ENCODE peak calls at places on chromosome 16, in five cellular contexts. Z is endodermal cell; I is ELF-1; K is CD4-positive, alpha-beta T cell; A is HFFc6. M is an unnamed sample.

GRCh38 chr16:72271841-72272240 is 99.9 kb upstream of the PMFBP1 start:
- DNase-seq in I (no peak), K (no peak), Z (no peak), A (no peak), M (no peak)

GRCh38 chr16:68031951-68032350 is 8.9 kb downstream of the DUS2 start:
- DNase-seq in Z (no peak), I (no peak), K (no peak), A (no peak), M (no peak)

GRCh38 chr16:4924593-4925378 is 12.2 kb downstream of the PPL start:
- DNase-seq in Z (peak; percentile 82), A (no peak), K (no peak), I (peak; percentile 91), M (peak; percentile 90)

GRCh38 chr16:49453983-49454382 is 80.4 kb downstream of the C16orf78 start:
- DNase-seq in I (no peak), Z (peak; percentile 44), K (no peak), A (no peak), M (peak; percentile 30)

GRCh38 chr16:50253511-50253903 is 12.8 kb upstream of the ADCY7 start:
- DNase-seq in Z (peak; percentile 49), K (no peak), A (no peak), I (no peak), M (no peak)

GRCh38 chr16:87235810-87236515 is 81.2 kb downstream of the C16orf95 start:
- DNase-seq in K (no peak), A (no peak), I (no peak), Z (peak; percentile 76), M (no peak)

GRCh38 chr16:76176153-76176552 is 101.0 kb upstream of the CNTNAP4 start:
- DNase-seq in I (no peak), A (no peak), K (no peak), Z (no peak), M (no peak)

GRCh38 chr16:14310519-14310991 is 239.4 kb downstream of the MRTFB start:
- DNase-seq in I (peak; percentile 45), K (no peak), A (no peak), Z (peak; percentile 81), M (no peak)

GRCh38 chr16:89359296-89360147 is 130.8 kb downstream of the ANKRD11 start:
- DNase-seq in I (no peak), A (no peak), K (no peak), Z (no peak), M (peak; percentile 37)

GRCh38 chr16:14098081-14098480 is 27.0 kb downstream of the MRTFB start:
- DNase-seq in A (peak; percentile 29), I (no peak), K (no peak), Z (no peak), M (no peak)

GRCh38 chr16:76385831-76386230 is 108.6 kb downstream of the CNTNAP4 start:
- DNase-seq in I (no peak), K (no peak), A (no peak), Z (no peak), M (no peak)

GRCh38 chr16:23863511-23864422 is 28.0 kb downstream of the PRKCB start:
- DNase-seq in A (no peak), I (no peak), K (no peak), Z (no peak), M (no peak)

GRCh38 chr16:88287219-88287618 is 95.5 kb upstream of the ZNF469 start:
- DNase-seq in K (no peak), Z (peak; percentile 68), A (no peak), I (no peak), M (no peak)

GRCh38 chr16:30187971-30188561 is 4.7 kb downstream of the CORO1A start:
- DNase-seq in K (no peak), A (no peak), Z (no peak), I (no peak), M (no peak)

GRCh38 chr16:27839419-27839818 is 224.1 kb downstream of the GSG1L start:
- DNase-seq in I (peak; percentile 36), Z (peak; percentile 36), K (no peak), A (peak; percentile 39), M (peak; percentile 3)

GRCh38 chr16:1906846-1907165 is 11.4 kb downstream of the HS3ST6 start:
- DNase-seq in A (no peak), Z (no peak), K (no peak), I (no peak), M (no peak)

GRCh38 chr16:77869997-77870813 is 81.8 kb downstream of the VAT1L start:
- DNase-seq in A (no peak), Z (no peak), K (no peak), I (no peak), M (no peak)

GRCh38 chr16:11534262-11534661 is 52.5 kb downstream of the LITAF start:
- DNase-seq in Z (no peak), A (no peak), K (no peak), I (peak; percentile 64), M (no peak)

GRCh38 chr16:29909398-29909797 is 9.1 kb downstream of the ASPHD1 start:
- DNase-seq in Z (no peak), A (no peak), K (no peak), I (no peak), M (no peak)

GRCh38 chr16:87297918-87298631 is 19.1 kb downstream of the C16orf95 start:
- DNase-seq in Z (peak; percentile 89), K (peak; percentile 15), I (peak; percentile 71), A (no peak), M (no peak)

GRCh38 chr16:84780977-84781376 is 38.8 kb upstream of the CRISPLD2 start:
- DNase-seq in Z (no peak), K (no peak), I (no peak), A (no peak), M (no peak)

GRCh38 chr16:29656688-29657523 is 6.1 kb upstream of the SPN start:
- DNase-seq in K (no peak), A (no peak), Z (peak; percentile 61), I (peak; percentile 59), M (no peak)

GRCh38 chr16:54194008-54194731 is 92.4 kb downstream of the IRX3 start:
- DNase-seq in A (no peak), Z (no peak), I (peak; percentile 28), K (no peak), M (peak; percentile 89)

GRCh38 chr16:13808075-13808474 is 111.9 kb upstream of the ERCC4 start:
- DNase-seq in K (no peak), Z (no peak), A (no peak), I (no peak), M (no peak)

GRCh38 chr16:9109255-9109654 is 17.8 kb downstream of the HAPSTR1 start:
- DNase-seq in I (no peak), Z (no peak), A (no peak), K (no peak), M (no peak)

M was measured in upper lobe of right lung.